ENCODE peak calls at places on chromosomes 4 and X, in five cellular contexts. Z is amniotic epithelial cell, J is H7, K is fibroblast of lung, R is AG08396. A is an unnamed sample.

GRCh38 chr4:1216869-1217294 is 32.0 kb downstream of the CTBP1 start:
- DNase-seq in Z (no peak), K (no peak), R (no peak), J (peak), A (no peak)

GRCh38 chr4:148051403-148051802 is 319.5 kb downstream of the ARHGAP10 start:
- DNase-seq in J (no peak), K (no peak), R (no peak), Z (no peak), A (no peak)

GRCh38 chr4:89737888-89738287 is 99.1 kb downstream of the SNCA start:
- DNase-seq in R (no peak), K (peak), J (no peak), Z (peak), A (no peak)

GRCh38 chrX:10158279-10158939 is 1.6 kb downstream of the CLCN4 start:
- DNase-seq in R (peak), J (peak), K (no peak), Z (no peak), A (peak)

GRCh38 chr4:15947684-15948083 is 9.1 kb upstream of the FGFBP1 start:
- DNase-seq in K (no peak), R (no peak), J (no peak), Z (no peak), A (no peak)

GRCh38 chrX:9285342-9285771 is 179.5 kb upstream of the TBL1X start:
- DNase-seq in K (no peak), Z (no peak), R (no peak), J (no peak), A (no peak)

GRCh38 chr4:95362906-95363578 is 185.7 kb downstream of the UNC5C start:
- DNase-seq in K (peak), Z (peak), R (no peak), J (peak), A (peak)

GRCh38 chrX:84735025-84735424 is 232.8 kb upstream of the HDX start:
- DNase-seq in J (no peak), K (peak), Z (peak), R (no peak), A (no peak)

GRCh38 chrX:30635630-30636029 is 17.6 kb upstream of the GK start:
- DNase-seq in Z (no peak), R (peak), J (peak), K (peak), A (no peak)

GRCh38 chrX:111376897-111377601 is 34.9 kb downstream of the DCX start:
- DNase-seq in K (no peak), Z (no peak), R (no peak), J (no peak), A (peak)

GRCh38 chr4:187608001-187608421 is 387.6 kb upstream of the ZFP42 start:
- DNase-seq in K (peak), Z (peak), R (peak), J (no peak), A (no peak)

GRCh38 chr4:184250795-184251679 is 33.4 kb upstream of the ENPP6 start:
- DNase-seq in Z (peak), J (peak), K (peak), R (peak), A (no peak)

GRCh38 chr4:162644346-162644745 is 480.5 kb upstream of the FSTL5 start:
- DNase-seq in Z (no peak), R (no peak), K (no peak), J (no peak), A (no peak)

GRCh38 chrX:123222920-123223319 is 38.8 kb downstream of the GRIA3 start:
- DNase-seq in J (no peak), K (no peak), Z (no peak), R (no peak), A (no peak)

GRCh38 chr4:148207074-148207473 is 235.1 kb downstream of the NR3C2 start:
- DNase-seq in R (no peak), K (no peak), J (no peak), Z (no peak), A (no peak)

GRCh38 chrX:119809185-119809666 is 17.8 kb upstream of the RPL39 start:
- DNase-seq in Z (peak), R (no peak), K (peak), J (no peak), A (no peak)

GRCh38 chr4:19026281-19026680 is 1004.7 kb upstream of the LCORL start:
- DNase-seq in Z (peak), R (no peak), J (no peak), K (peak), A (no peak)

A was measured in WTC11.